ENCODE peak calls at places on chromosome 12, in five cellular contexts. D is WTC11, W is fibroblast of villous mesenchyme, Y is tibial nerve, X is WERI-Rb-1. F is an unnamed sample.

GRCh38 chr12:6069452-6070093 is 54.9 kb downstream of the VWF start:
- DNase-seq in D (no peak), W (peak), Y (no peak), X (no peak), F (no peak)

GRCh38 chr12:71551529-71551928 is 111.9 kb downstream of the LGR5 start:
- DNase-seq in D (no peak), W (peak), Y (no peak), X (no peak), F (no peak)

GRCh38 chr12:54428050-54429013 is 9.3 kb upstream of the ITGA5 start:
- DNase-seq in D (peak), W (peak), Y (no peak), X (no peak), F (no peak)

GRCh38 chr12:55996715-55997534 is at the start of gene SUOX:
- DNase-seq in D (peak), W (peak), Y (peak), X (peak), F (peak)

GRCh38 chr12:110577717-110578521 is 5.2 kb downstream of the PPTC7 start:
- DNase-seq in D (no peak), W (peak), Y (no peak), X (no peak), F (no peak)

GRCh38 chr12:1927751-1928351 is 9.4 kb upstream of the CACNA2D4 start:
- DNase-seq in D (no peak), W (no peak), Y (no peak), X (no peak), F (no peak)

GRCh38 chr12:29309320-29309902 is 71.6 kb downstream of the ERGIC2 start:
- DNase-seq in D (no peak), W (peak), Y (no peak), X (no peak), F (no peak)

GRCh38 chr12:113852695-113853490 is 113.2 kb downstream of the RBM19 start:
- DNase-seq in D (no peak), W (no peak), Y (no peak), X (no peak), F (no peak)

GRCh38 chr12:51714666-51715065 is 123.6 kb downstream of the SCN8A start:
- DNase-seq in D (no peak), W (peak), Y (no peak), X (no peak), F (no peak)

GRCh38 chr12:109203480-109203879 is 87.1 kb downstream of the ACACB start:
- DNase-seq in D (no peak), W (no peak), Y (no peak), X (no peak), F (no peak)

GRCh38 chr12:46390881-46391280 is 18.3 kb upstream of the SLC38A2 start:
- DNase-seq in D (no peak), W (no peak), Y (no peak), X (no peak), F (no peak)

GRCh38 chr12:119326341-119326740 is 8.2 kb upstream of the CCDC60 start:
- DNase-seq in D (no peak), W (no peak), Y (no peak), X (no peak), F (no peak)

GRCh38 chr12:119322324-119322723 is 12.2 kb upstream of the CCDC60 start:
- DNase-seq in D (no peak), W (no peak), Y (no peak), X (no peak), F (no peak)

DNA sequence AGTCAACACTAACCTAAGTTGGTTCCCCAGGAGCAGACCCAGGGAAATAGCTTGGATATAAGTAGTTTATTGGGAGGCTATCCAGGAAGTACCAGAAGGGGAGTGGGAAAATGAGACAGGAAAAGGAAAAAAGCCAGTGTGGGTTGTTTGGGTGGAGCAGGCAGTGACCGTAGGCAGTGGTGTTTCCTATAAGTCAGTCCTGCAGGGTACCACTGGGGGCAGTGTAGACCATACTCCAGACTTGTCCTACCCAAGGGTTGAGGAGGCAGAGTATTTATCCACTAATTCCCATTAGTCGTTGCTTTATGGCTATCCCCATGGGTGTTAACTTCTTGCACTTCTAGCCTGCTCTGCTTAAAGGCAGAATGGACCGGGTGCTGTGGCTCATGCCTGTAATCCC is 6.4 kb upstream of the CCDC60 start:
- DNase-seq in D (peak), W (no peak), Y (no peak), X (peak), F (peak)
- TF ChIP-seq CTCF in D (peak), W (no peak), Y (no peak), X (peak), F (peak)

GRCh38 chr12:88544991-88545684 is 35.1 kb downstream of the KITLG start:
- DNase-seq in D (no peak), W (no peak), Y (no peak), X (no peak), F (no peak)

GRCh38 chr12:88549929-88550328 is 30.3 kb downstream of the KITLG start:
- DNase-seq in D (no peak), W (peak), Y (no peak), X (no peak), F (no peak)

GRCh38 chr12:88552672-88553079 is 27.6 kb downstream of the KITLG start:
- DNase-seq in D (no peak), W (peak), Y (no peak), X (no peak), F (no peak)

GRCh38 chr12:88546851-88547250 is 33.4 kb downstream of the KITLG start:
- DNase-seq in D (no peak), W (peak), Y (no peak), X (no peak), F (no peak)
- TF ChIP-seq CTCF in D (no peak), W (no peak), Y (no peak), X (no peak), F (no peak)

GRCh38 chr12:103499571-103499970 is 3.8 kb upstream of the C12orf42 start:
- DNase-seq in D (no peak), W (no peak), Y (no peak), X (no peak), F (no peak)

GRCh38 chr12:103504606-103505005 is 8.8 kb upstream of the C12orf42 start:
- DNase-seq in D (no peak), W (no peak), Y (no peak), X (no peak), F (no peak)

GRCh38 chr12:103505371-103506236 is 9.8 kb upstream of the C12orf42 start:
- DNase-seq in D (no peak), W (no peak), Y (no peak), X (no peak), F (no peak)

GRCh38 chr12:103501447-103501846 is 5.7 kb upstream of the C12orf42 start:
- DNase-seq in D (no peak), W (no peak), Y (no peak), X (no peak), F (no peak)

GRCh38 chr12:103503546-103504480 is 8.0 kb upstream of the C12orf42 start:
- DNase-seq in D (peak), W (no peak), Y (no peak), X (peak), F (peak)
- TF ChIP-seq CTCF in D (peak), W (peak), Y (no peak), X (peak), F (peak)

GRCh38 chr12:17975763-17976162 is 114.2 kb downstream of the RERGL start:
- DNase-seq in D (no peak), W (no peak), Y (no peak), X (no peak), F (no peak)

GRCh38 chr12:17971850-17972249 is 118.1 kb downstream of the RERGL start:
- DNase-seq in D (no peak), W (no peak), Y (no peak), X (no peak), F (no peak)

GRCh38 chr12:17975239-17975638 is 114.8 kb downstream of the RERGL start:
- DNase-seq in D (no peak), W (no peak), Y (no peak), X (no peak), F (no peak)

GRCh38 chr12:17976202-17976601 is 113.8 kb downstream of the RERGL start:
- DNase-seq in D (peak), W (no peak), Y (no peak), X (peak), F (no peak)
- TF ChIP-seq CTCF in D (peak), W (no peak), Y (no peak), X (peak), F (peak)